ENCODE peak calls at places on chromosomes 6 and 20, in eight cellular contexts. A is vagina, V is IMR-90, Q is body of pancreas, W is NT2/D1, C is HAP-1, M is fibroblast of lung, K is HCT116. F is an unnamed sample.

GRCh38 chr20:33732166-33732970 is 572 bp downstream of the ZNF341 start:
- DNase-seq in K (peak; percentile 57), A (no peak), W (peak; percentile 13), M (peak; percentile 75), V (no peak), C (peak; percentile 66), Q (peak; percentile 93), F (peak; percentile 84)

GRCh38 chr6:84731901-84732300 is 32.5 kb downstream of the TBX18 start:
- DNase-seq in C (no peak), M (no peak), W (no peak), A (no peak), Q (no peak), V (no peak), K (no peak), F (no peak)

GRCh38 chr20:137668-138131 is 4.7 kb upstream of the DEFB126 start:
- DNase-seq in Q (no peak), V (no peak), A (no peak), K (peak; percentile 15), M (no peak), C (peak; percentile 13), W (no peak), F (no peak)

GRCh38 chr6:152587473-152587872 is 49.7 kb downstream of the SYNE1 start:
- DNase-seq in C (no peak), W (no peak), K (no peak), M (no peak), A (no peak), V (no peak), Q (no peak), F (no peak)

GRCh38 chr6:19121516-19121915 is 715.7 kb upstream of the ID4 start:
- DNase-seq in M (peak; percentile 0), Q (no peak), A (no peak), V (no peak), K (no peak), C (no peak), W (no peak), F (no peak)

GRCh38 chr6:84764332-84765049 is at the start of gene TBX18:
- DNase-seq in A (no peak), W (peak; percentile 85), M (peak; percentile 90), V (peak; percentile 88), K (peak; percentile 85), Q (peak; percentile 61), C (no peak), F (peak; percentile 99)

GRCh38 chr6:126937426-126937825 is 181.0 kb upstream of the RSPO3 start:
- DNase-seq in V (no peak), Q (no peak), K (no peak), A (no peak), M (no peak), C (no peak), W (no peak), F (no peak)

GRCh38 chr6:158672726-158673125 is 22.9 kb downstream of the SYTL3 start:
- DNase-seq in W (no peak), M (no peak), K (no peak), C (no peak), Q (no peak), A (no peak), V (no peak), F (no peak)

GRCh38 chr6:7728855-7729590 is 3.1 kb downstream of the BMP6 start:
- DNase-seq in M (no peak), W (no peak), K (no peak), A (no peak), V (no peak), Q (no peak), C (no peak), F (no peak)

GRCh38 chr6:1792989-1793388 is 183.3 kb downstream of the FOXC1 start:
- DNase-seq in M (no peak), K (peak; percentile 26), V (peak; percentile 10), W (peak; percentile 2), C (peak; percentile 57), Q (peak; percentile 48), A (no peak), F (peak; percentile 34)

GRCh38 chr20:51346686-51347485 is 195.6 kb downstream of the NFATC2 start:
- DNase-seq in A (no peak), V (peak; percentile 83), C (no peak), Q (no peak), M (peak; percentile 76), W (no peak), K (no peak), F (peak; percentile 93)

GRCh38 chr6:4880373-4880762 is 104.2 kb downstream of the CDYL start:
- DNase-seq in V (no peak), W (no peak), Q (no peak), A (no peak), K (no peak), C (no peak), M (no peak), F (no peak)

GRCh38 chr6:161547617-161548016 is 273.8 kb upstream of the AGPAT4 start:
- DNase-seq in W (no peak), V (no peak), A (no peak), M (peak; percentile 10), C (no peak), Q (no peak), K (no peak), F (no peak)

GRCh38 chr6:117463762-117464665 is 18.5 kb upstream of the DCBLD1 start:
- DNase-seq in A (no peak), C (no peak), Q (no peak), V (peak; percentile 90), W (no peak), M (peak; percentile 88), K (no peak), F (peak; percentile 42)

GRCh38 chr20:48734104-48734749 is 93.6 kb downstream of the PREX1 start:
- DNase-seq in W (no peak), Q (no peak), A (no peak), C (no peak), V (no peak), K (no peak), M (no peak), F (peak; percentile 85)

GRCh38 chr20:16732506-16733152 is 2.8 kb downstream of the SNRPB2 start:
- DNase-seq in M (peak; percentile 10), C (no peak), K (no peak), Q (no peak), A (no peak), V (no peak), W (no peak), F (no peak)

GRCh38 chr20:25457886-25458680 is 50.6 kb downstream of the GINS1 start:
- DNase-seq in V (no peak), Q (no peak), K (no peak), A (no peak), C (no peak), W (no peak), M (no peak), F (no peak)
- H3K36me3 ChIP-seq in V (peaks cover 38% of the 10 kb centered on the region), Q (no peaks in the 10 kb centered on the region), K (no peaks in the 10 kb centered on the region), A (no peaks in the 10 kb centered on the region), C (no peaks in the 10 kb centered on the region), W (peaks cover 64% of the 10 kb centered on the region), M (peaks cover 3% of the 10 kb centered on the region), F (no peaks in the 10 kb centered on the region)

GRCh38 chr6:167000759-167001158 is 1.6 kb downstream of the CEP43 start:
- DNase-seq in M (no peak), Q (no peak), C (no peak), V (no peak), K (no peak), A (no peak), W (no peak), F (no peak)
- H3K4me3 ChIP-seq in M (no peak overlapping the region), Q (no peak overlapping the region), C (peak overlapping the region; percentile 2), V (no peak overlapping the region), K (no peak overlapping the region), A (no peak overlapping the region), W (peak overlapping the region; percentile 88), F (peak overlapping the region; percentile 93)

GRCh38 chr20:56322661-56323060 is 36.1 kb upstream of the FAM210B start:
- DNase-seq in W (no peak), Q (no peak), V (no peak), M (no peak), K (no peak), C (no peak), A (no peak), F (no peak)

GRCh38 chr20:56323656-56324055 is 35.1 kb upstream of the FAM210B start:
- DNase-seq in W (no peak), K (no peak), Q (no peak), M (no peak), C (no peak), A (no peak), V (no peak), F (no peak)

GRCh38 chr20:56328861-56329260 is 29.9 kb upstream of the FAM210B start:
- DNase-seq in K (no peak), Q (no peak), A (no peak), C (no peak), V (peak; percentile 8), W (no peak), M (no peak), F (no peak)

GRCh38 chr20:56324806-56325205 is 34.0 kb upstream of the FAM210B start:
- DNase-seq in A (no peak), K (no peak), C (no peak), M (no peak), V (no peak), W (no peak), Q (no peak), F (no peak)
- H3K9me3 ChIP-seq in A (no peaks in the 10 kb centered on the region), K (no peaks in the 10 kb centered on the region), C (no peaks in the 10 kb centered on the region), M (no peaks in the 10 kb centered on the region), V (no peaks in the 10 kb centered on the region), W (no peaks in the 10 kb centered on the region), Q (no peaks in the 10 kb centered on the region), F (no peaks in the 10 kb centered on the region)

GRCh38 chr6:96909826-96910225 is 12.1 kb upstream of the NDUFAF4 start:
- DNase-seq in Q (no peak), W (no peak), V (no peak), M (no peak), C (no peak), K (no peak), A (no peak), F (no peak)
- H3K36me3 ChIP-seq in Q (no peaks in the 10 kb centered on the region), W (no peaks in the 10 kb centered on the region), V (no peaks in the 10 kb centered on the region), M (no peaks in the 10 kb centered on the region), C (no peaks in the 10 kb centered on the region), K (no peaks in the 10 kb centered on the region), A (no peaks in the 10 kb centered on the region), F (no peaks in the 10 kb centered on the region)

DNA sequence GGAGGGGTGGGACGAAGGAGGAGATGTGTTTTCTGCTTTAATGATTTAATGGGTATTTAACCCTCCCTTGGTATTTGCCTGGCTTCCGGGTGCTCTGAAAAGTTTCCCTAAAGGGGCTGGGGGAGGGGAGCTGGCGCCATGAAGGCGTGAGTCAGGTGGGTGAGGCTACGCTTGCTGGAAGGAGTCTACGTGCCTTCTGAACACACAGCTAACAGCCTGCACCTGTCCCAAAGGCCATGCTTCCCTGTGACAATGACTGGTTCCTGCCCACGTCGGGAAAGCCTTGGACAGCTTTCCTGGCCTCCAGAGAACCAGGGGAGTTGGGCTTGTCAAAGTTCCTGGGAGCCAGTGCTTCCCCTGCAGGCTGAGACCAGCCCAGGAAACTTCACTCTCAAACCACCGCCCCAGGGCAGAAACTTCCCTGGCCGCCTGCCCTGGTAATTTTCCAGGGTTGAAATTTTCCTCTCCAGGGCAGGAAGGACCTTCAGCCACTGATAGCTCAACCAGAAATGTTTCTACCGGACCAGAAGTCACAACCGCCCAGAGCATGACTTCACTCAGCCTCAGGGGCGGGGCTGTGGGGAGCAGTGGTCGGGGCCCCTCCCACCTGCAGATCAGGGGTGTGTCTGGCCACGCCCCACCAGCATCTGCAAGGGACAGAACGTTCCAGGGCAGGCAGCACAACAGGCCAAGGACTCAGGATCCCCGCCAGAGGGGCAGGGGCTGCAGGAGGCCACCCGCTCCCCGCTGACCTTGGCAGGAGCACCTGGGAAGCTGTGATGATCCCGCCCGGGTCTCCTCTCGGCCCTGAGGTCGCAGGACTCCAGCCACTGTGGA is 18.6 kb upstream of the SLCO4A1 start:
- DNase-seq in K (peak; percentile 73), A (peak; percentile 98), C (peak; percentile 80), V (peak; percentile 68), Q (peak; percentile 97), M (peak; percentile 80), W (peak; percentile 81), F (peak; percentile 98)
- H3K4me3 ChIP-seq in K (peak overlapping the region; percentile 39), A (peak overlapping the region; percentile 24), C (peak overlapping the region; percentile 3), V (no peak overlapping the region), Q (no peak overlapping the region), M (no peak overlapping the region), W (peak overlapping the region; percentile 15), F (no peak overlapping the region)

GRCh38 chr20:39893013-39893685 is 795.9 kb downstream of the MAFB start:
- DNase-seq in M (peak; percentile 86), Q (no peak), K (no peak), A (no peak), W (peak; percentile 15), V (peak; percentile 91), C (no peak), F (peak; percentile 61)
- H3K9me3 ChIP-seq in M (no peaks in the 10 kb centered on the region), Q (no peaks in the 10 kb centered on the region), K (no peaks in the 10 kb centered on the region), A (no peaks in the 10 kb centered on the region), W (no peaks in the 10 kb centered on the region), V (no peaks in the 10 kb centered on the region), C (no peaks in the 10 kb centered on the region), F (peaks cover 2% of the 10 kb centered on the region)